ENCODE peak calls at places on chromosome 11, in six cellular contexts. I is RWPE2; T is heart left ventricle; G is activated CD8-positive, alpha-beta T cell treated with anti-CD3 and anti-CD28 coated beads for 36 hours; U is heart right ventricle; J is lung. F is an unnamed sample.
A peak's percentile ranks its signal among the peaks of the same experiment; 100 is the strongest.

GRCh38 chr11:112837162-112837826 is 123.9 kb upstream of the NCAM1 start:
- ATAC-seq in I (no peak), T (peak; percentile 72), G (no peak), U (peak; percentile 62), J (no peak), F (no peak)

GRCh38 chr11:870127-870413 is 27.4 kb downstream of the TSPAN4 start:
- ATAC-seq in I (peak; percentile 22), T (no peak), G (no peak), U (no peak), J (no peak), F (no peak)

GRCh38 chr11:18014876-18015275 is 2.0 kb upstream of the SERGEF start:
- ATAC-seq in I (no peak), T (no peak), G (no peak), U (no peak), J (no peak), F (no peak)

GRCh38 chr11:19984048-19984742 is 176.1 kb downstream of the DBX1 start:
- ATAC-seq in I (no peak), T (no peak), G (no peak), U (no peak), J (no peak), F (no peak)

GRCh38 chr11:65786786-65787636 is at the start of gene OVOL1:
- ATAC-seq in I (peak; percentile 33), T (no peak), G (no peak), U (no peak), J (peak; percentile 17), F (no peak)

GRCh38 chr11:66720223-66720898 is 8.7 kb downstream of the SPTBN2 start:
- ATAC-seq in I (peak; percentile 95), T (peak; percentile 16), G (peak; percentile 91), U (no peak), J (peak; percentile 69), F (no peak)

GRCh38 chr11:24760681-24761080 is 263.8 kb downstream of the LUZP2 start:
- ATAC-seq in I (peak; percentile 58), T (no peak), G (no peak), U (no peak), J (no peak), F (no peak)

GRCh38 chr11:122804161-122804560 is 34.1 kb upstream of the CRTAM start:
- ATAC-seq in I (peak; percentile 32), T (no peak), G (no peak), U (no peak), J (no peak), F (no peak)

GRCh38 chr11:94568717-94569116 is 1.5 kb downstream of the PIWIL4 start:
- ATAC-seq in I (no peak), T (no peak), G (no peak), U (no peak), J (no peak), F (no peak)

GRCh38 chr11:59141673-59142460 is 789 bp upstream of the FAM111A start:
- ATAC-seq in I (no peak), T (no peak), G (no peak), U (no peak), J (no peak), F (no peak)

GRCh38 chr11:69239320-69240040 is 54.5 kb upstream of the MYEOV start:
- ATAC-seq in I (no peak), T (no peak), G (no peak), U (no peak), J (no peak), F (no peak)

GRCh38 chr11:69241844-69242582 is 51.9 kb upstream of the MYEOV start:
- ATAC-seq in I (no peak), T (no peak), G (no peak), U (no peak), J (no peak), F (no peak)

GRCh38 chr11:69241075-69241740 is 52.7 kb upstream of the MYEOV start:
- ATAC-seq in I (no peak), T (no peak), G (no peak), U (no peak), J (no peak), F (no peak)

GRCh38 chr11:69238562-69239319 is 55.2 kb upstream of the MYEOV start:
- ATAC-seq in I (no peak), T (peak; percentile 29), G (peak; percentile 79), U (no peak), J (no peak), F (no peak)

DNA sequence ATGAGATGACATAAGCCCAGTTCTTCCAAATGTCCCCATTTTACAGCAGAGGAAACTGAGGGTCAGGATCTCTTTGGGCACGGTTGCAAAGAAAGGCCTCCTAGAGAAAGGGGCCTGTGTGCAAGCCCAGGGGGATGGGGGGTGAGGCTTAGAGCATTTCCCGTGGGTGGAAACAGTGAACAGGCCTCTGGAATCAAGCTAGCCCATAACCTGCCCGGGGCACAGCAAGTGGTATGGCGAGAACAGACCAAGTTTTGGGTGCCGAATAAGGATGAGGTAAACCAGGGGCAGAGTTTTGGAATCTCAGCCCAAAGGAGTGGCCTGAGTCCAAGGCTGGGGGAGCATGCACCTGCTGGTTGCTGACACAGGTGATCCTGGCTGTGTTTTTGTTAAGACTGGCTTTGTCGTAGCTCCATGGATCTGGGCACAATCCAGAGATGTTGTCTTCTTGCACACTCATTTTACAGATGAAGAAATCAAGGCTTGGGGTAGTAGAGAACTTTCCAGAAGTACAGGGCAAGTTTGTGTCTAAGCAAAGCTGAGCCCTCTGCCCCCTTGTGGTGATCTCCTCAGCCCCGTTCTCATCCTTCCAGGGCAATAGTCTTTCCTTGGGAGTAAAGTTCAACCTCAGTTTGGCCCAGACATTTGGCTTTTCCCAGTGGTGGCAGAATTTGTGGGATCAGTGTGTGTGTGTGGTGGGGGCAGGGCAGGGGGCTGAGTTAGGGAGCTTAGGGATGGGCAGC is 53.5 kb upstream of the MYEOV start:
- ATAC-seq in I (no peak), T (peak; percentile 31), G (no peak), U (no peak), J (peak; percentile 47), F (no peak)
- TF ChIP-seq CTCF in I (peak; percentile 26), T (peak; percentile 28), G (no peak), U (no peak), J (peak; percentile 1), F (no peak)

DNA sequence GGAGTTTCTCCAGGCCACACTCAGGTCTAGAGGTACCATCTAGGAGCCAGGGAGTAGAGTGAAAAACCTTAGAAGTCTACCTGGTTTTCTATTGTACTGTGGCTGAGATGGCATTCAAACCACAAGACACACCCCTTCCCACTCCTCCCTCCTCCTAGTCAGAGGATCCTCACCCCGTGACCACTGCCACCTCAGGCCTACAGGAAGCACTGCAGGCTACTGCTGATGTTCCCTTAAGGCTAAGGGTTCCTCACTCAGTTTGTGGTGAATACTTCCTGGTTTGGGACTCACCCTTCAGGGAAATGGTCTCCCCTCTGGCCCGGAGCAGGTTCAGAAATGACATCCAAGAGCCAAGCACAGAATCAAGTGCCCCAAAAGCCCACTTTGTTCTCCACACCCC is 1293.9 kb downstream of the JRKL start:
- ATAC-seq in I (peak; percentile 94), T (no peak), G (no peak), U (no peak), J (no peak), F (no peak)
- TF ChIP-seq CTCF in I (peak; percentile 12), T (no peak), G (no peak), U (no peak), J (no peak), F (no peak)

DNA sequence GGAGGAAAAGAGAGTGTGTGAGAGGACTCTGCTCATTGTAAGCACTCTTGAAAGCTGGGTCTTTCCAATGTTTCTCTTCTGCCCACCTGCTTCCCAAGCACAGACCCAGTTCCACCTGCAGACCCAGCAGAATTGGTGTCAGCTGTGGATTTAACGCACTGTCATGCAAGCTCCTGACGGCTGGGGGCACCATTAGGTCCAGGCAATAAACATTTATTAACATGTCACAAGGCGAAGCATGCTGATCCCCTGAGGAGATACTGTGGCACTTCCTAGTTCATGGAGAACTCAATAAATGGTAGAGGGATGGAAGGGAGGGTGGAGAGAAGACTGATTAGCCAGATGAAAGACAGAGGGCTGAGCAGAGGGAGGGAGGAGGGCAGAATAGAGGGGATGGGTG is 68.3 kb upstream of the TSPAN18 start:
- ATAC-seq in I (no peak), T (no peak), G (no peak), U (no peak), J (no peak), F (no peak)
- TF ChIP-seq CTCF in I (no peak), T (no peak), G (no peak), U (peak; percentile 12), J (no peak), F (peak; percentile 20)

GRCh38 chr11:90779098-90779497 is 556.2 kb upstream of the CHORDC1 start:
- ATAC-seq in I (no peak), T (no peak), G (no peak), U (no peak), J (no peak), F (no peak)

GRCh38 chr11:90770007-90770406 is 547.2 kb upstream of the CHORDC1 start:
- ATAC-seq in I (no peak), T (no peak), G (no peak), U (no peak), J (no peak), F (no peak)

GRCh38 chr11:90775573-90776165 is 552.8 kb upstream of the CHORDC1 start:
- ATAC-seq in I (no peak), T (no peak), G (no peak), U (no peak), J (no peak), F (no peak)

DNA sequence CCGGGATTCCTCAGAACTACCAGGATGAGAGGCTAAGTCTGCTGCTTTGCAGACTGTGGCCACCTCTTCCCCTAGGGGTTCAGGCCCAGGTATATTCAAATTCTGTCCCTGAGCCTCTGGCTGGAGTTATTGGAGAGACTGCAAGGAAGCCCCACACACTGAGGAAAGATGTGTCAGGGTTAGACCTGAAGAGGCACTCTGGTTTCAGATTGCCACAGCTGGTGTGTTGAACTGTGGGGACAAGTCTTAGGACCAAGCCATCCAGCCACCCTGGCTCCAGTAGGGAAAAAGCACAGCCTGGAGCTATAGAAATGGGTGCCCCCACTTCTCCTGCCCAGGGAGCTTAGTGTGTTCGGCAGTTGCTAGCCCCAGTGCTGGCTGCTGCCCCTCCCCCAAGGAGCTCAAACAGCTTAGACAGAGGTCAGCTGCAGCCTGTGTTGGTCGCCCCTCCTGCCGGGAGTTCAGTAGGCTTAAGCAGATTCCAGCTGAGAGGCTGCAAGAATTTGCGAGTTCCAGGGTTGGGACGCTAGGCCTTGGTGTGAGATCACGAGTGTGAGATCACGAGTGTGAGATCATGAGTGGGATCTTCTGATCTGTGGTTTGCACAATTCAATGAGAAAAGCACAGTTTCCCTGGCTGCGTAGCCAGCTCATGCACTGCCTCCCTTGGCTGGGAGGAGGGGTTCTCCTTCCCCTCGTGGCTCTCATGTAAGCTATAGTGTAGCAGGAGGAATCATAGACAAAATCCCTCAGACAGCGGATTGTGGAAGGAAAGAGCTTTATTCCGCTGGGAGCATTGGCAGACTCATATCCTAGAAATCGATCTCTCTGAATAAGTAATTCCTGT is 552.1 kb upstream of the CHORDC1 start:
- ATAC-seq in I (no peak), T (no peak), G (no peak), U (no peak), J (no peak), F (no peak)
- TF ChIP-seq CTCF in I (no peak), T (no peak), G (no peak), U (no peak), J (no peak), F (no peak)

DNA sequence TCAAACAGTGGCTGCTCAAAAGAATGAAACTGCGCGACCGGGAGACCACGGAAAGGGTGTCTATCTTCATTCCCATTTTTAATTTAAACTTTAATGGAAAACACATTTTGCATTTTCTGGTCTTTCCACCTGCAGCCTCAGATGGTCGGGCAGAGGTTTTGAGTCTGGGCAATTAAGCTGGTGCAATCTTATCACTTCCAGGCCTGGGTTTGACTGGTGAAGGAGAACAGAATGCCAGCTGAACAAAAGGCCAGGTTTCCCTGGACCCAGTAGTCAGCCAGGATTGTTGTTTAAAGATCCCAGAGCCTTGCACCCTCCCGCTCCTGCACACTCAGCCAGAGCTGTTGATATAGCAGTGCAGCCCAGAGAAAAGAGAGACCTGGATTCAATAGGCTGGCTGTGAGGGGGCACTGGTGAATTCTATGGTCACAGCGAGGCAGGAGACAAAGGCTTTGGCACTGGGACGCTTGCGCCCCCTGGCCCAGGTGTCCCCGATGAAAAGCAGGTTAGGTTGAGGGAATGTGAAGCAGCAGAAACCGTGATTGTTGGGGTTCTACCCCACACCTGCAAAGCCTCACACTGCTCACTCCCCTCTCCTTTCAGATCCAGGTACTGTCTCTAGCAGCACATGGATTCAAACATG is 83.6 kb downstream of the FLI1 start:
- ATAC-seq in I (no peak), T (no peak), G (no peak), U (no peak), J (no peak), F (no peak)
- TF ChIP-seq CTCF in I (no peak), T (no peak), G (no peak), U (no peak), J (no peak), F (no peak)

F was measured in gastroesophageal sphincter.